ENCODE peak calls at places on chromosomes 13 and 19, in seven cellular contexts. G is activated CD4-positive, alpha-beta T cell treated with anti-CD3 and anti-CD28 coated beads, Interleukin-2, amount 50 U/mL, for 48 hours; O is breast epithelium; F is stimulated activated CD4-positive, alpha-beta T cell treated with anti-CD3 and anti-CD28 coated beads, Interleukin-15, amount 100 ng/mL, for 1 hour; B is endodermal cell; D is left cardiac atrium; H is activated T-cell treated with anti-CD3 and anti-CD28 coated beads, Interleukin-2, amount 50 U/mL, for 1 hour. T is an unnamed sample.

GRCh38 chr19:42028304-42029216 is 34.5 kb upstream of the ATP1A3 start:
- DNase-seq in G (peak; percentile 57), H (peak; percentile 31), B (peak; percentile 98), D (no peak), F (no peak), O (no peak), T (no peak)

GRCh38 chr19:29887498-29887897 is 54.5 kb upstream of the URI1 start:
- DNase-seq in O (no peak), G (no peak), B (no peak), H (no peak), F (no peak), D (no peak), T (no peak)

GRCh38 chr19:33368074-33368864 is 5.2 kb upstream of the CEBPG start:
- DNase-seq in B (no peak), F (no peak), H (no peak), G (no peak), D (no peak), O (no peak), T (no peak)

GRCh38 chr19:55246462-55247451 is 12.1 kb downstream of the PPP6R1 start:
- DNase-seq in O (no peak), D (no peak), B (no peak), F (no peak), G (no peak), H (no peak), T (no peak)

GRCh38 chr13:51047434-51048165 is 63.5 kb downstream of the C13orf42 start:
- DNase-seq in D (no peak), B (peak; percentile 14), O (no peak), G (no peak), F (no peak), H (no peak), T (no peak)

GRCh38 chr19:3178973-3179738 is 587 bp downstream of the S1PR4 start:
- DNase-seq in O (no peak), H (no peak), B (peak; percentile 59), G (peak; percentile 55), F (no peak), D (no peak), T (no peak)

GRCh38 chr13:26707122-26708006 is 53.2 kb downstream of the GPR12 start:
- DNase-seq in G (peak; percentile 26), D (no peak), O (no peak), F (no peak), B (peak; percentile 88), H (peak; percentile 39), T (no peak)

GRCh38 chr19:56159009-56159501 is 16.8 kb upstream of the GALP start:
- DNase-seq in D (no peak), O (no peak), F (no peak), H (no peak), B (no peak), G (no peak), T (no peak)

GRCh38 chr13:75307370-75307984 is 174.5 kb downstream of the TBC1D4 start:
- DNase-seq in O (no peak), G (no peak), H (no peak), B (no peak), F (no peak), D (no peak), T (no peak)

GRCh38 chr13:102846261-102847015 is 606 bp downstream of the ERCC5 start:
- DNase-seq in B (peak; percentile 53), D (peak; percentile 50), G (peak; percentile 56), H (peak; percentile 57), O (no peak), F (no peak), T (peak; percentile 24)

GRCh38 chr19:33577947-33578346 is 43.8 kb upstream of the CHST8 start:
- DNase-seq in B (no peak), H (no peak), D (no peak), G (no peak), O (no peak), F (no peak), T (no peak)

GRCh38 chr13:62320129-62320724 is 904.6 kb upstream of the PCDH20 start:
- DNase-seq in O (no peak), F (no peak), H (no peak), G (no peak), D (no peak), B (no peak), T (no peak)

GRCh38 chr19:48194041-48194871 is 23.8 kb downstream of the ZSWIM9 start:
- DNase-seq in B (peak; percentile 75), H (peak; percentile 28), D (no peak), G (peak; percentile 36), O (no peak), F (no peak), T (no peak)

GRCh38 chr19:55546822-55547614 is 1.7 kb upstream of the SBK3 start:
- DNase-seq in G (no peak), F (no peak), H (no peak), D (peak; percentile 93), O (peak; percentile 69), B (no peak), T (peak; percentile 91)

GRCh38 chr19:7787141-7787540 is 24.1 kb downstream of the CLEC4M start:
- DNase-seq in D (peak; percentile 29), F (no peak), O (no peak), G (no peak), B (peak; percentile 78), H (no peak), T (peak; percentile 29)

GRCh38 chr13:114304346-114305034 is 9.8 kb upstream of the CHAMP1 start:
- DNase-seq in F (no peak), H (no peak), O (no peak), G (no peak), B (no peak), D (no peak), T (no peak)

GRCh38 chr19:18109731-18110671 is 12.4 kb downstream of the MAST3 start:
- DNase-seq in G (peak; percentile 70), B (peak; percentile 78), F (peak; percentile 11), D (peak; percentile 63), O (no peak), H (peak; percentile 68), T (no peak)

GRCh38 chr13:51396352-51396751 is 56.5 kb downstream of the INTS6 start:
- DNase-seq in G (no peak), D (no peak), O (no peak), H (no peak), F (no peak), B (no peak), T (no peak)

GRCh38 chr13:26909515-26909914 is 148.9 kb upstream of the GPR12 start:
- DNase-seq in F (no peak), H (no peak), G (no peak), D (no peak), O (no peak), B (no peak), T (no peak)

GRCh38 chr19:2014731-2015610 is 543 bp downstream of the BTBD2 start:
- DNase-seq in D (no peak), O (no peak), H (peak; percentile 56), G (peak; percentile 19), B (peak; percentile 68), F (no peak), T (peak; percentile 46)

GRCh38 chr19:14333101-14333871 is 48.0 kb upstream of the ADGRE5 start:
- DNase-seq in F (no peak), G (peak; percentile 30), H (peak; percentile 31), O (no peak), B (peak; percentile 77), D (peak; percentile 38), T (peak; percentile 34)

GRCh38 chr13:101417043-101417406 is 717 bp upstream of the NALCN start:
- DNase-seq in H (no peak), F (no peak), G (no peak), D (no peak), O (no peak), B (no peak), T (no peak)

GRCh38 chr13:44386932-44387556 is 13.4 kb downstream of the SERP2 start:
- DNase-seq in B (no peak), F (no peak), O (no peak), H (no peak), G (no peak), D (no peak), T (no peak)

GRCh38 chr19:54390942-54391577 is 24.2 kb upstream of the TTYH1 start:
- DNase-seq in D (peak; percentile 44), O (no peak), F (peak; percentile 43), H (peak; percentile 64), B (peak; percentile 88), G (peak; percentile 67), T (peak; percentile 51)

GRCh38 chr13:30222253-30222652 is 85.1 kb downstream of the KATNAL1 start:
- DNase-seq in D (no peak), H (no peak), B (no peak), G (no peak), O (no peak), F (no peak), T (no peak)

GRCh38 chr19:4081441-4082129 is 14.9 kb upstream of the ZBTB7A start:
- DNase-seq in D (no peak), B (no peak), G (no peak), H (no peak), F (no peak), O (no peak), T (no peak)

GRCh38 chr13:44323754-44324153 is 49.9 kb upstream of the SERP2 start:
- DNase-seq in O (no peak), F (no peak), D (no peak), G (no peak), B (no peak), H (no peak), T (no peak)

GRCh38 chr13:55516610-55517009 is 1624.1 kb upstream of the PRR20A start:
- DNase-seq in G (no peak), H (no peak), F (no peak), D (no peak), B (no peak), O (no peak), T (no peak)

GRCh38 chr19:35207391-35207871 is 21.1 kb downstream of the FAM187B start:
- DNase-seq in B (no peak), G (no peak), F (no peak), O (no peak), H (peak; percentile 57), D (no peak), T (no peak)

GRCh38 chr19:13817018-13817614 is 21.9 kb downstream of the ZSWIM4 start:
- DNase-seq in H (no peak), D (no peak), G (peak; percentile 34), O (no peak), F (no peak), B (peak; percentile 98), T (no peak)

GRCh38 chr13:21615427-21615826 is 11.5 kb upstream of the MICU2 start:
- DNase-seq in G (no peak), D (no peak), O (no peak), B (no peak), H (no peak), F (no peak), T (no peak)

GRCh38 chr19:29687244-29687896 is 22.1 kb downstream of the PLEKHF1 start:
- DNase-seq in D (no peak), G (peak; percentile 73), B (no peak), H (no peak), F (no peak), O (no peak), T (no peak)

GRCh38 chr19:29610574-29611271 is 4.6 kb downstream of the POP4 start:
- DNase-seq in F (peak; percentile 67), O (peak; percentile 76), G (peak; percentile 89), B (peak; percentile 97), D (peak; percentile 85), H (peak; percentile 83), T (peak; percentile 75)

GRCh38 chr13:113560645-113561416 is 23.7 kb upstream of the TFDP1 start:
- DNase-seq in H (no peak), D (no peak), O (peak; percentile 2), B (peak; percentile 43), G (no peak), F (no peak), T (no peak)

GRCh38 chr19:51024924-51025323 is 1.5 kb downstream of the KLK11 start:
- DNase-seq in D (no peak), B (peak; percentile 68), O (no peak), H (no peak), G (no peak), F (no peak), T (no peak)

GRCh38 chr13:101911752-101912151 is 459.3 kb downstream of the ITGBL1 start:
- DNase-seq in O (no peak), D (no peak), F (no peak), B (no peak), H (no peak), G (no peak), T (no peak)